ENCODE peak calls at places on chromosome 13, in nine cellular contexts. Z, W, F, N, C, B, O, T and X are unnamed samples.

GRCh38 chr13:39773833-39774232 is 118.4 kb downstream of the COG6 start:
- DNase-seq in Z (no peak), W (no peak), F (no peak), N (peak; percentile 31), C (no peak), B (no peak), O (no peak), T (no peak), X (no peak)

GRCh38 chr13:26996965-26997752 is 174.5 kb downstream of the USP12 start:
- DNase-seq in Z (no peak), W (no peak), F (no peak), N (no peak), C (peak; percentile 47), B (no peak), O (no peak), T (no peak), X (no peak)

GRCh38 chr13:99384468-99384867 is 77.3 kb upstream of the GPR183 start:
- DNase-seq in Z (no peak), W (no peak), F (peak; percentile 57), N (no peak), C (no peak), B (peak; percentile 41), O (no peak), T (no peak), X (no peak)

GRCh38 chr13:29428310-29428991 is 167.0 kb downstream of the SLC7A1 start:
- DNase-seq in Z (peak; percentile 61), W (peak; percentile 12), F (no peak), N (peak; percentile 3), C (no peak), B (no peak), O (no peak), T (no peak), X (no peak)

GRCh38 chr13:104315606-104316005 is 1249.4 kb upstream of the SLC10A2 start:
- DNase-seq in Z (no peak), W (no peak), F (no peak), N (peak; percentile 94), C (no peak), B (no peak), O (no peak), T (no peak), X (no peak)

GRCh38 chr13:41384749-41385503 is 72.4 kb upstream of the RGCC start:
- DNase-seq in Z (no peak), W (no peak), F (no peak), N (no peak), C (no peak), B (no peak), O (no peak), T (no peak), X (no peak)

GRCh38 chr13:104841110-104841509 is 1694.4 kb downstream of the EFNB2 start:
- DNase-seq in Z (no peak), W (no peak), F (no peak), N (no peak), C (no peak), B (no peak), O (no peak), T (no peak), X (no peak)

GRCh38 chr13:96804186-96804585 is 190.1 kb downstream of the OXGR1 start:
- DNase-seq in Z (no peak), W (no peak), F (no peak), N (no peak), C (no peak), B (no peak), O (no peak), T (no peak), X (no peak)

GRCh38 chr13:21957833-21958232 is 287.0 kb downstream of the FGF9 start:
- DNase-seq in Z (no peak), W (no peak), F (no peak), N (no peak), C (no peak), B (no peak), O (no peak), T (no peak), X (no peak)

GRCh38 chr13:30963794-30964193 is 31.3 kb downstream of the TEX26 start:
- DNase-seq in Z (no peak), W (no peak), F (no peak), N (peak; percentile 56), C (no peak), B (no peak), O (no peak), T (peak; percentile 67), X (no peak)

GRCh38 chr13:111612918-111613317 is 292.5 kb downstream of the TEX29 start:
- DNase-seq in Z (no peak), W (no peak), F (no peak), N (no peak), C (no peak), B (no peak), O (no peak), T (no peak), X (no peak)

GRCh38 chr13:23359882-23360281 is 73.6 kb downstream of the SACS start:
- DNase-seq in Z (no peak), W (no peak), F (no peak), N (no peak), C (no peak), B (no peak), O (no peak), T (no peak), X (no peak)

GRCh38 chr13:27442071-27442647 is 8.2 kb downstream of the MTIF3 start:
- DNase-seq in Z (no peak), W (no peak), F (peak; percentile 12), N (peak; percentile 22), C (peak; percentile 92), B (no peak), O (no peak), T (no peak), X (no peak)